ENCODE peak calls at places on chromosome 6, in four cellular contexts. One of them, this sample, is unnamed.

GRCh38 chr6:126030045-126030444 is 43.7 kb downstream of the TRMT11 start:
- DNase-seq in activated T-helper 1 cell treated with anti-CD3 and anti-CD28 coated beads, Interleukin-12 subunit alpha, Interleukin-12 subunit beta, Interleukin-2, Interleukin-4 antibody, amounts not matched to agents 30 ng/mL and 10 ng/mL and 1 ng/mL, durations not matched to agents 14 hours and 24 hours and 36 hours: no peak
- DNase-seq in T1000: no peak
- DNase-seq in RKO: no peak
- DNase-seq in this sample: no peak

GRCh38 chr6:93416575-93417420 is 2.6 kb downstream of the EPHA7 start:
- DNase-seq in activated T-helper 1 cell treated with anti-CD3 and anti-CD28 coated beads, Interleukin-12 subunit alpha, Interleukin-12 subunit beta, Interleukin-2, Interleukin-4 antibody, amounts not matched to agents 30 ng/mL and 10 ng/mL and 1 ng/mL, durations not matched to agents 14 hours and 24 hours and 36 hours: no peak
- DNase-seq in T1000: peak
- DNase-seq in RKO: no peak
- DNase-seq in this sample: no peak

GRCh38 chr6:168165373-168165772 is 86.4 kb upstream of the FRMD1 start:
- DNase-seq in activated T-helper 1 cell treated with anti-CD3 and anti-CD28 coated beads, Interleukin-12 subunit alpha, Interleukin-12 subunit beta, Interleukin-2, Interleukin-4 antibody, amounts not matched to agents 30 ng/mL and 10 ng/mL and 1 ng/mL, durations not matched to agents 14 hours and 24 hours and 36 hours: no peak
- DNase-seq in T1000: peak
- DNase-seq in RKO: no peak
- DNase-seq in this sample: no peak

GRCh38 chr6:138028893-138029292 is 78.3 kb downstream of the PERP start:
- DNase-seq in activated T-helper 1 cell treated with anti-CD3 and anti-CD28 coated beads, Interleukin-12 subunit alpha, Interleukin-12 subunit beta, Interleukin-2, Interleukin-4 antibody, amounts not matched to agents 30 ng/mL and 10 ng/mL and 1 ng/mL, durations not matched to agents 14 hours and 24 hours and 36 hours: no peak
- DNase-seq in T1000: no peak
- DNase-seq in RKO: no peak
- DNase-seq in this sample: no peak

GRCh38 chr6:24931752-24932691 is 3.7 kb downstream of the RIPOR2 start:
- DNase-seq in activated T-helper 1 cell treated with anti-CD3 and anti-CD28 coated beads, Interleukin-12 subunit alpha, Interleukin-12 subunit beta, Interleukin-2, Interleukin-4 antibody, amounts not matched to agents 30 ng/mL and 10 ng/mL and 1 ng/mL, durations not matched to agents 14 hours and 24 hours and 36 hours: no peak
- DNase-seq in T1000: no peak
- DNase-seq in RKO: no peak
- DNase-seq in this sample: no peak

GRCh38 chr6:12354499-12354898 is 64.3 kb downstream of the EDN1 start:
- DNase-seq in activated T-helper 1 cell treated with anti-CD3 and anti-CD28 coated beads, Interleukin-12 subunit alpha, Interleukin-12 subunit beta, Interleukin-2, Interleukin-4 antibody, amounts not matched to agents 30 ng/mL and 10 ng/mL and 1 ng/mL, durations not matched to agents 14 hours and 24 hours and 36 hours: no peak
- DNase-seq in T1000: peak
- DNase-seq in RKO: no peak
- DNase-seq in this sample: no peak

GRCh38 chr6:29376003-29376402 is 912 bp upstream of the OR12D3 start:
- DNase-seq in activated T-helper 1 cell treated with anti-CD3 and anti-CD28 coated beads, Interleukin-12 subunit alpha, Interleukin-12 subunit beta, Interleukin-2, Interleukin-4 antibody, amounts not matched to agents 30 ng/mL and 10 ng/mL and 1 ng/mL, durations not matched to agents 14 hours and 24 hours and 36 hours: no peak
- DNase-seq in T1000: no peak
- DNase-seq in RKO: peak
- DNase-seq in this sample: no peak

GRCh38 chr6:157398151-157398550 is 17.2 kb downstream of the ZDHHC14 start:
- DNase-seq in activated T-helper 1 cell treated with anti-CD3 and anti-CD28 coated beads, Interleukin-12 subunit alpha, Interleukin-12 subunit beta, Interleukin-2, Interleukin-4 antibody, amounts not matched to agents 30 ng/mL and 10 ng/mL and 1 ng/mL, durations not matched to agents 14 hours and 24 hours and 36 hours: no peak
- DNase-seq in T1000: no peak
- DNase-seq in RKO: no peak
- DNase-seq in this sample: no peak

GRCh38 chr6:108648186-108648585 is 87.5 kb downstream of the FOXO3 start:
- DNase-seq in activated T-helper 1 cell treated with anti-CD3 and anti-CD28 coated beads, Interleukin-12 subunit alpha, Interleukin-12 subunit beta, Interleukin-2, Interleukin-4 antibody, amounts not matched to agents 30 ng/mL and 10 ng/mL and 1 ng/mL, durations not matched to agents 14 hours and 24 hours and 36 hours: no peak
- DNase-seq in T1000: no peak
- DNase-seq in RKO: no peak
- DNase-seq in this sample: no peak

GRCh38 chr6:106927531-106928398 is 46.8 kb downstream of the CD24 start:
- DNase-seq in activated T-helper 1 cell treated with anti-CD3 and anti-CD28 coated beads, Interleukin-12 subunit alpha, Interleukin-12 subunit beta, Interleukin-2, Interleukin-4 antibody, amounts not matched to agents 30 ng/mL and 10 ng/mL and 1 ng/mL, durations not matched to agents 14 hours and 24 hours and 36 hours: no peak
- DNase-seq in T1000: peak
- DNase-seq in RKO: peak
- DNase-seq in this sample: no peak

GRCh38 chr6:3427740-3428085 is 29.1 kb downstream of the SLC22A23 start:
- DNase-seq in activated T-helper 1 cell treated with anti-CD3 and anti-CD28 coated beads, Interleukin-12 subunit alpha, Interleukin-12 subunit beta, Interleukin-2, Interleukin-4 antibody, amounts not matched to agents 30 ng/mL and 10 ng/mL and 1 ng/mL, durations not matched to agents 14 hours and 24 hours and 36 hours: no peak
- DNase-seq in T1000: no peak
- DNase-seq in RKO: no peak
- DNase-seq in this sample: no peak

GRCh38 chr6:1916334-1916985 is 306.7 kb downstream of the FOXC1 start:
- DNase-seq in activated T-helper 1 cell treated with anti-CD3 and anti-CD28 coated beads, Interleukin-12 subunit alpha, Interleukin-12 subunit beta, Interleukin-2, Interleukin-4 antibody, amounts not matched to agents 30 ng/mL and 10 ng/mL and 1 ng/mL, durations not matched to agents 14 hours and 24 hours and 36 hours: no peak
- DNase-seq in T1000: peak
- DNase-seq in RKO: no peak
- DNase-seq in this sample: no peak

This sample was measured in NCI-H1930.